ENCODE peak calls at places on chromosome 21, in eight cellular contexts. One of them, this sample, is unnamed. For H3K4me1, the result is how much of the 10 kb centered on the place peaks cover.

GRCh38 chr21:38819719-38820147 is 14.0 kb downstream of the ETS2 start:
- DNase-seq in uterus: no peak
- DNase-seq in transverse colon: peak
- DNase-seq in right atrium auricular region: no peak
- DNase-seq in astrocyte: peak
- DNase-seq in tibial artery: no peak
- DNase-seq in CD4-positive, alpha-beta memory T cell: no peak
- DNase-seq in stomach: peak
- DNase-seq in this sample: no peak

GRCh38 chr21:42039911-42040351 is 29.8 kb upstream of the ZBTB21 start:
- DNase-seq in transverse colon: no peak
- DNase-seq in tibial artery: no peak
- DNase-seq in right atrium auricular region: no peak
- DNase-seq in astrocyte: no peak
- DNase-seq in uterus: peak
- DNase-seq in CD4-positive, alpha-beta memory T cell: no peak
- DNase-seq in stomach: no peak
- DNase-seq in this sample: no peak

GRCh38 chr21:38797470-38797869 is 8.3 kb upstream of the ETS2 start:
- DNase-seq in stomach: no peak
- DNase-seq in astrocyte: no peak
- DNase-seq in uterus: no peak
- DNase-seq in CD4-positive, alpha-beta memory T cell: no peak
- DNase-seq in tibial artery: no peak
- DNase-seq in right atrium auricular region: no peak
- DNase-seq in transverse colon: peak
- DNase-seq in this sample: no peak

GRCh38 chr21:15282666-15283065 is 217.9 kb upstream of the NRIP1 start:
- DNase-seq in astrocyte: peak
- DNase-seq in stomach: no peak
- DNase-seq in right atrium auricular region: no peak
- DNase-seq in transverse colon: no peak
- DNase-seq in tibial artery: no peak
- DNase-seq in CD4-positive, alpha-beta memory T cell: no peak
- DNase-seq in uterus: no peak
- DNase-seq in this sample: no peak

GRCh38 chr21:33481314-33481943 is 1.7 kb upstream of the TMEM50B start:
- DNase-seq in CD4-positive, alpha-beta memory T cell: no peak
- DNase-seq in stomach: no peak
- DNase-seq in right atrium auricular region: no peak
- DNase-seq in tibial artery: no peak
- DNase-seq in uterus: no peak
- DNase-seq in transverse colon: no peak
- DNase-seq in astrocyte: no peak
- DNase-seq in this sample: no peak

GRCh38 chr21:31888936-31889371 is 16.1 kb downstream of the HUNK start:
- DNase-seq in CD4-positive, alpha-beta memory T cell: no peak
- DNase-seq in uterus: no peak
- DNase-seq in right atrium auricular region: no peak
- DNase-seq in astrocyte: no peak
- DNase-seq in transverse colon: no peak
- DNase-seq in stomach: no peak
- DNase-seq in tibial artery: no peak
- DNase-seq in this sample: no peak

GRCh38 chr21:16797530-16797929 is 715.3 kb upstream of the CXADR start:
- DNase-seq in stomach: no peak
- DNase-seq in tibial artery: no peak
- DNase-seq in astrocyte: no peak
- DNase-seq in uterus: no peak
- DNase-seq in CD4-positive, alpha-beta memory T cell: no peak
- DNase-seq in right atrium auricular region: no peak
- DNase-seq in transverse colon: no peak
- DNase-seq in this sample: no peak

GRCh38 chr21:31339736-31340135 is 4.3 kb downstream of the TIAM1 start:
- DNase-seq in transverse colon: no peak
- DNase-seq in CD4-positive, alpha-beta memory T cell: no peak
- DNase-seq in astrocyte: no peak
- DNase-seq in right atrium auricular region: no peak
- DNase-seq in uterus: no peak
- DNase-seq in stomach: no peak
- DNase-seq in tibial artery: no peak
- DNase-seq in this sample: no peak

DNA sequence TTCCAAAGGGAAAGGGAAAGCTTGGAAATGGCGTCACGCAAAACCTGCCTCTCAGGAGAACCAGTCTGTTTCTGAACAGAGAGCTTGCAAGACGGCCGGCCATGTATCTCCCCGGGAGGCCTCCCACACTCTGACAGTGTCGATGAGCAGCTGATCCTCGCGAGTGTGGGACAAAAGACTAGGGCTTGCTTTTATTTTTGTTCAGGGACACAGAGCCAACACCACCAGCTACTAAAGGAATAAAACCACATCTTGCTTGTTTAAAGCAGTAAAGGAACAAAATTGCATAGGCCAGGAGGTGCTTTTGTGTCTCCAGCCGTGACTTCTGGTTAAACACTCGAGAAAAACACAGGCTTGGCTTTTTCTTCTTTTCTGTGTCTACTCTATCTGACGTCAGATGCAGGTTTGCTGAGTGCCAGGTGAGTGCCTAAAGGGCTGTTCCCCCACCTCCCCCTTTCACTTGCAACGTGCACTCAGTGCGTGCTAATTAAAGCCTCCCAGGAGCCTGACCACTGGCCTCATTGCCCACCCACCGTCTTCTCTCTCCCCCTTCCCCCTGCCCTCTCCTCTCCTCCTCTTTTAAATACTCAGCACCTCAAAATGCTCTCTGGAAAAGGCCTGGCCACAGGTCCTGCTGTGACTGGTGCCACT is 41.7 kb downstream of the LRRC3 start:
- DNase-seq in tibial artery: no peak
- DNase-seq in stomach: no peak
- DNase-seq in uterus: no peak
- DNase-seq in right atrium auricular region: no peak
- DNase-seq in transverse colon: no peak
- DNase-seq in astrocyte: no peak
- DNase-seq in CD4-positive, alpha-beta memory T cell: no peak
- DNase-seq in this sample: no peak
- H3K4me1 ChIP-seq in tibial artery: under half
- H3K4me1 ChIP-seq in stomach: under half
- H3K4me1 ChIP-seq in uterus: under half
- H3K4me1 ChIP-seq in right atrium auricular region: under half
- H3K4me1 ChIP-seq in transverse colon: under half
- H3K4me1 ChIP-seq in astrocyte: under half
- H3K4me1 ChIP-seq in CD4-positive, alpha-beta memory T cell: under half
- H3K4me1 ChIP-seq in this sample: under half

GRCh38 chr21:45982758-45983731 is 1.5 kb downstream of the COL6A1 start:
- DNase-seq in astrocyte: no peak
- DNase-seq in right atrium auricular region: no peak
- DNase-seq in uterus: peak
- DNase-seq in CD4-positive, alpha-beta memory T cell: no peak
- DNase-seq in stomach: no peak
- DNase-seq in tibial artery: peak
- DNase-seq in transverse colon: peak
- DNase-seq in this sample: no peak
- H3K27ac ChIP-seq in astrocyte: peak
- H3K27ac ChIP-seq in right atrium auricular region: peak
- H3K27ac ChIP-seq in uterus: peak
- H3K27ac ChIP-seq in CD4-positive, alpha-beta memory T cell: no peak
- H3K27ac ChIP-seq in stomach: peak
- H3K27ac ChIP-seq in tibial artery: peak
- H3K27ac ChIP-seq in transverse colon: peak
- H3K27ac ChIP-seq in this sample: no peak

GRCh38 chr21:29299046-29299905 is 554 bp downstream of the BACH1 start:
- DNase-seq in transverse colon: peak
- DNase-seq in tibial artery: peak
- DNase-seq in stomach: peak
- DNase-seq in astrocyte: peak
- DNase-seq in CD4-positive, alpha-beta memory T cell: peak
- DNase-seq in right atrium auricular region: peak
- DNase-seq in uterus: peak
- DNase-seq in this sample: peak
- H3K4me1 ChIP-seq in transverse colon: under half
- H3K4me1 ChIP-seq in tibial artery: half or more
- H3K4me1 ChIP-seq in stomach: under half
- H3K4me1 ChIP-seq in astrocyte: under half
- H3K4me1 ChIP-seq in CD4-positive, alpha-beta memory T cell: half or more
- H3K4me1 ChIP-seq in right atrium auricular region: under half
- H3K4me1 ChIP-seq in uterus: under half
- H3K4me1 ChIP-seq in this sample: under half

GRCh38 chr21:44800103-44800502 is 1.5 kb downstream of the UBE2G2 start:
- DNase-seq in tibial artery: no peak
- DNase-seq in astrocyte: peak
- DNase-seq in uterus: no peak
- DNase-seq in transverse colon: no peak
- DNase-seq in right atrium auricular region: no peak
- DNase-seq in stomach: peak
- DNase-seq in CD4-positive, alpha-beta memory T cell: no peak
- DNase-seq in this sample: no peak
- H3K27ac ChIP-seq in tibial artery: no peak
- H3K27ac ChIP-seq in astrocyte: no peak
- H3K27ac ChIP-seq in uterus: no peak
- H3K27ac ChIP-seq in transverse colon: no peak
- H3K27ac ChIP-seq in right atrium auricular region: no peak
- H3K27ac ChIP-seq in stomach: no peak
- H3K27ac ChIP-seq in CD4-positive, alpha-beta memory T cell: no peak
- H3K27ac ChIP-seq in this sample: peak

GRCh38 chr21:20110368-20110767 is 887.8 kb upstream of the NCAM2 start:
- DNase-seq in right atrium auricular region: no peak
- DNase-seq in uterus: no peak
- DNase-seq in tibial artery: no peak
- DNase-seq in astrocyte: no peak
- DNase-seq in CD4-positive, alpha-beta memory T cell: no peak
- DNase-seq in transverse colon: no peak
- DNase-seq in stomach: no peak
- DNase-seq in this sample: no peak
- H3K4me1 ChIP-seq in right atrium auricular region: under half
- H3K4me1 ChIP-seq in uterus: under half
- H3K4me1 ChIP-seq in tibial artery: under half
- H3K4me1 ChIP-seq in astrocyte: under half
- H3K4me1 ChIP-seq in CD4-positive, alpha-beta memory T cell: under half
- H3K4me1 ChIP-seq in transverse colon: under half
- H3K4me1 ChIP-seq in stomach: under half
- H3K4me1 ChIP-seq in this sample: under half

DNA sequence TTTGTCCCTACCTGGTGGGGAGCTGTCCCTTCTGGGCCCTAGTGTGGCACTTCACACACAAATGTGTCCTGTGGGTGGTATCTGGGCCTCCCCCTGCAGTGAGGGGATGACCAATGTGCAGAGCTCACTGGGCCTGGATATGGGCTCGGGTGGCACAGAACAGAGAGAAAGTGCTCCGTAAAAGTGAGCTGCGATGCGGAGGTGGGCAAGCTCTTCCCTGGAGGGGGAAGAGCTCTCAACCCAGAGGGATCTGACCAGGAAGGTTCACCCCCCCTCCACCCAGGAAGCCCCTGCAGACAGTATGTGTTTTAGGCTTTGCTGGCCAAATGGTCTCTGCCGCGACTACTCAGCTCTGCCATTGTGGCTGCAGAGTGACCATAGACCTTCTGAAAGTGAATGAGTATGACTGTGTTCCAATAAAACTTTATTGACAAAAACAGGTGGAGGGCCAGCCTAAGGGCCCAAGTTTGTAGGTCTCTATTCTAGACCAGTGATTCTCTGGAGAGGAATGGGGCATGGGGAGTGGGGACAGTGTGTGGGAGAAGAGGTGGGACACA is 8.6 kb upstream of the ITGB2 start:
- DNase-seq in astrocyte: no peak
- DNase-seq in tibial artery: no peak
- DNase-seq in uterus: no peak
- DNase-seq in right atrium auricular region: no peak
- DNase-seq in stomach: no peak
- DNase-seq in transverse colon: no peak
- DNase-seq in CD4-positive, alpha-beta memory T cell: no peak
- DNase-seq in this sample: no peak
- H3K27ac ChIP-seq in astrocyte: no peak
- H3K27ac ChIP-seq in tibial artery: no peak
- H3K27ac ChIP-seq in uterus: no peak
- H3K27ac ChIP-seq in right atrium auricular region: no peak
- H3K27ac ChIP-seq in stomach: no peak
- H3K27ac ChIP-seq in transverse colon: no peak
- H3K27ac ChIP-seq in CD4-positive, alpha-beta memory T cell: peak
- H3K27ac ChIP-seq in this sample: peak

GRCh38 chr21:44874240-44874496 is 678 bp upstream of the PTTG1IP start:
- DNase-seq in tibial artery: no peak
- DNase-seq in right atrium auricular region: no peak
- DNase-seq in astrocyte: no peak
- DNase-seq in uterus: no peak
- DNase-seq in CD4-positive, alpha-beta memory T cell: no peak
- DNase-seq in stomach: no peak
- DNase-seq in transverse colon: no peak
- DNase-seq in this sample: no peak
- H3K4me1 ChIP-seq in tibial artery: under half
- H3K4me1 ChIP-seq in right atrium auricular region: under half
- H3K4me1 ChIP-seq in astrocyte: under half
- H3K4me1 ChIP-seq in uterus: under half
- H3K4me1 ChIP-seq in CD4-positive, alpha-beta memory T cell: under half
- H3K4me1 ChIP-seq in stomach: under half
- H3K4me1 ChIP-seq in transverse colon: under half
- H3K4me1 ChIP-seq in this sample: under half

GRCh38 chr21:46054031-46054430 is 43.9 kb upstream of the COL6A2 start:
- DNase-seq in right atrium auricular region: peak
- DNase-seq in tibial artery: no peak
- DNase-seq in stomach: no peak
- DNase-seq in transverse colon: no peak
- DNase-seq in astrocyte: no peak
- DNase-seq in uterus: peak
- DNase-seq in CD4-positive, alpha-beta memory T cell: no peak
- DNase-seq in this sample: no peak
- H3K27ac ChIP-seq in right atrium auricular region: no peak
- H3K27ac ChIP-seq in tibial artery: peak
- H3K27ac ChIP-seq in stomach: no peak
- H3K27ac ChIP-seq in transverse colon: peak
- H3K27ac ChIP-seq in astrocyte: peak
- H3K27ac ChIP-seq in uterus: peak
- H3K27ac ChIP-seq in CD4-positive, alpha-beta memory T cell: no peak
- H3K27ac ChIP-seq in this sample: no peak